ENCODE peak calls at places on chromosomes 1 and 21, in nine cellular contexts. One of them, this sample, is unnamed.

GRCh38 chr1:178417858-178418257 is 78.9 kb downstream of the CLEC20A start:
- DNase-seq in breast epithelium: no peak
- DNase-seq in thoracic aorta: no peak
- DNase-seq in psoas muscle: no peak
- DNase-seq in GM12864: no peak
- DNase-seq in fibroblast of the aortic adventitia: peak
- DNase-seq in tibial artery: no peak
- DNase-seq in epithelial cell of esophagus: peak
- DNase-seq in cardiac fibroblast: peak
- DNase-seq in this sample: no peak

GRCh38 chr1:67135354-67135753 is 584 bp upstream of the C1orf141 start:
- DNase-seq in cardiac fibroblast: peak
- DNase-seq in epithelial cell of esophagus: peak
- DNase-seq in tibial artery: no peak
- DNase-seq in psoas muscle: no peak
- DNase-seq in breast epithelium: no peak
- DNase-seq in fibroblast of the aortic adventitia: peak
- DNase-seq in thoracic aorta: no peak
- DNase-seq in GM12864: no peak
- DNase-seq in this sample: no peak

GRCh38 chr1:10768552-10768951 is 27.9 kb downstream of the CASZ1 start:
- DNase-seq in psoas muscle: peak
- DNase-seq in cardiac fibroblast: no peak
- DNase-seq in fibroblast of the aortic adventitia: no peak
- DNase-seq in breast epithelium: no peak
- DNase-seq in tibial artery: no peak
- DNase-seq in GM12864: no peak
- DNase-seq in epithelial cell of esophagus: no peak
- DNase-seq in thoracic aorta: no peak
- DNase-seq in this sample: no peak

GRCh38 chr1:6348511-6349191 is 44.9 kb downstream of the ACOT7 start:
- DNase-seq in epithelial cell of esophagus: peak
- DNase-seq in GM12864: no peak
- DNase-seq in cardiac fibroblast: peak
- DNase-seq in tibial artery: no peak
- DNase-seq in fibroblast of the aortic adventitia: peak
- DNase-seq in psoas muscle: peak
- DNase-seq in breast epithelium: peak
- DNase-seq in thoracic aorta: no peak
- DNase-seq in this sample: no peak

GRCh38 chr1:34602907-34603306 is 151.9 kb upstream of the GJB5 start:
- DNase-seq in thoracic aorta: no peak
- DNase-seq in GM12864: no peak
- DNase-seq in tibial artery: no peak
- DNase-seq in epithelial cell of esophagus: no peak
- DNase-seq in cardiac fibroblast: no peak
- DNase-seq in psoas muscle: no peak
- DNase-seq in fibroblast of the aortic adventitia: no peak
- DNase-seq in breast epithelium: no peak
- DNase-seq in this sample: no peak

GRCh38 chr1:236458991-236459390 is 64.8 kb upstream of the LGALS8 start:
- DNase-seq in fibroblast of the aortic adventitia: no peak
- DNase-seq in psoas muscle: no peak
- DNase-seq in cardiac fibroblast: no peak
- DNase-seq in tibial artery: no peak
- DNase-seq in thoracic aorta: no peak
- DNase-seq in breast epithelium: no peak
- DNase-seq in GM12864: no peak
- DNase-seq in epithelial cell of esophagus: no peak
- DNase-seq in this sample: no peak

GRCh38 chr21:17848228-17848627 is 29.1 kb upstream of the C21orf91 start:
- DNase-seq in psoas muscle: no peak
- DNase-seq in thoracic aorta: no peak
- DNase-seq in epithelial cell of esophagus: peak
- DNase-seq in fibroblast of the aortic adventitia: peak
- DNase-seq in cardiac fibroblast: peak
- DNase-seq in GM12864: peak
- DNase-seq in tibial artery: peak
- DNase-seq in breast epithelium: peak
- DNase-seq in this sample: peak

GRCh38 chr1:213201380-213202155 is 150.5 kb downstream of the RPS6KC1 start:
- DNase-seq in fibroblast of the aortic adventitia: no peak
- DNase-seq in epithelial cell of esophagus: peak
- DNase-seq in psoas muscle: no peak
- DNase-seq in cardiac fibroblast: peak
- DNase-seq in tibial artery: no peak
- DNase-seq in breast epithelium: no peak
- DNase-seq in thoracic aorta: no peak
- DNase-seq in GM12864: no peak
- DNase-seq in this sample: no peak

GRCh38 chr1:43711049-43711448 is 3.7 kb downstream of the ST3GAL3 start:
- DNase-seq in GM12864: no peak
- DNase-seq in fibroblast of the aortic adventitia: peak
- DNase-seq in breast epithelium: no peak
- DNase-seq in tibial artery: no peak
- DNase-seq in psoas muscle: no peak
- DNase-seq in thoracic aorta: no peak
- DNase-seq in cardiac fibroblast: peak
- DNase-seq in epithelial cell of esophagus: peak
- DNase-seq in this sample: no peak

GRCh38 chr1:183069562-183070216 is 46.5 kb downstream of the LAMC1 start:
- DNase-seq in tibial artery: no peak
- DNase-seq in breast epithelium: no peak
- DNase-seq in cardiac fibroblast: no peak
- DNase-seq in psoas muscle: no peak
- DNase-seq in thoracic aorta: no peak
- DNase-seq in epithelial cell of esophagus: peak
- DNase-seq in fibroblast of the aortic adventitia: no peak
- DNase-seq in GM12864: no peak
- DNase-seq in this sample: no peak

GRCh38 chr1:186849271-186849671 is 20.5 kb downstream of the PLA2G4A start:
- DNase-seq in GM12864: peak
- DNase-seq in cardiac fibroblast: no peak
- DNase-seq in psoas muscle: no peak
- DNase-seq in breast epithelium: no peak
- DNase-seq in tibial artery: no peak
- DNase-seq in fibroblast of the aortic adventitia: no peak
- DNase-seq in epithelial cell of esophagus: no peak
- DNase-seq in thoracic aorta: no peak
- DNase-seq in this sample: no peak

GRCh38 chr1:47712596-47713299 is 274.9 kb downstream of the FOXD2 start:
- DNase-seq in psoas muscle: no peak
- DNase-seq in tibial artery: no peak
- DNase-seq in epithelial cell of esophagus: no peak
- DNase-seq in cardiac fibroblast: no peak
- DNase-seq in thoracic aorta: no peak
- DNase-seq in fibroblast of the aortic adventitia: no peak
- DNase-seq in breast epithelium: no peak
- DNase-seq in GM12864: no peak
- DNase-seq in this sample: no peak

GRCh38 chr21:42532466-42533181 is 19.0 kb downstream of the SLC37A1 start:
- DNase-seq in GM12864: no peak
- DNase-seq in breast epithelium: no peak
- DNase-seq in epithelial cell of esophagus: no peak
- DNase-seq in psoas muscle: peak
- DNase-seq in cardiac fibroblast: no peak
- DNase-seq in tibial artery: peak
- DNase-seq in thoracic aorta: peak
- DNase-seq in fibroblast of the aortic adventitia: no peak
- DNase-seq in this sample: no peak

GRCh38 chr1:10724052-10724494 is 72.4 kb downstream of the CASZ1 start:
- DNase-seq in fibroblast of the aortic adventitia: peak
- DNase-seq in tibial artery: peak
- DNase-seq in cardiac fibroblast: peak
- DNase-seq in psoas muscle: peak
- DNase-seq in breast epithelium: peak
- DNase-seq in GM12864: no peak
- DNase-seq in epithelial cell of esophagus: peak
- DNase-seq in thoracic aorta: no peak
- DNase-seq in this sample: no peak

GRCh38 chr1:176949033-176949662 is 215.4 kb downstream of the ASTN1 start:
- DNase-seq in epithelial cell of esophagus: peak
- DNase-seq in thoracic aorta: no peak
- DNase-seq in cardiac fibroblast: peak
- DNase-seq in tibial artery: no peak
- DNase-seq in breast epithelium: no peak
- DNase-seq in psoas muscle: peak
- DNase-seq in GM12864: peak
- DNase-seq in fibroblast of the aortic adventitia: peak
- DNase-seq in this sample: peak

GRCh38 chr1:210292276-210292851 is 36.3 kb upstream of the HHAT start:
- DNase-seq in thoracic aorta: no peak
- DNase-seq in breast epithelium: peak
- DNase-seq in psoas muscle: peak
- DNase-seq in cardiac fibroblast: peak
- DNase-seq in GM12864: no peak
- DNase-seq in fibroblast of the aortic adventitia: no peak
- DNase-seq in tibial artery: peak
- DNase-seq in epithelial cell of esophagus: no peak
- DNase-seq in this sample: peak

GRCh38 chr1:169129109-169129789 is 22.8 kb downstream of the ATP1B1 start:
- DNase-seq in GM12864: no peak
- DNase-seq in tibial artery: no peak
- DNase-seq in psoas muscle: no peak
- DNase-seq in fibroblast of the aortic adventitia: no peak
- DNase-seq in breast epithelium: no peak
- DNase-seq in thoracic aorta: no peak
- DNase-seq in epithelial cell of esophagus: peak
- DNase-seq in cardiac fibroblast: no peak
- DNase-seq in this sample: no peak

GRCh38 chr21:42424848-42425602 is 21.3 kb downstream of the UBASH3A start:
- DNase-seq in breast epithelium: no peak
- DNase-seq in GM12864: no peak
- DNase-seq in thoracic aorta: no peak
- DNase-seq in tibial artery: no peak
- DNase-seq in cardiac fibroblast: no peak
- DNase-seq in epithelial cell of esophagus: no peak
- DNase-seq in fibroblast of the aortic adventitia: no peak
- DNase-seq in psoas muscle: no peak
- DNase-seq in this sample: no peak

GRCh38 chr1:156608981-156609380 is 7.7 kb upstream of the GPATCH4 start:
- DNase-seq in fibroblast of the aortic adventitia: no peak
- DNase-seq in breast epithelium: no peak
- DNase-seq in GM12864: no peak
- DNase-seq in cardiac fibroblast: no peak
- DNase-seq in thoracic aorta: no peak
- DNase-seq in epithelial cell of esophagus: peak
- DNase-seq in tibial artery: no peak
- DNase-seq in psoas muscle: no peak
- DNase-seq in this sample: peak
- TF ChIP-seq CTCF in fibroblast of the aortic adventitia: peak
- TF ChIP-seq CTCF in breast epithelium: peak
- TF ChIP-seq CTCF in GM12864: peak
- TF ChIP-seq CTCF in cardiac fibroblast: peak
- TF ChIP-seq CTCF in thoracic aorta: no peak
- TF ChIP-seq CTCF in epithelial cell of esophagus: peak
- TF ChIP-seq CTCF in tibial artery: peak
- TF ChIP-seq CTCF in psoas muscle: peak
- TF ChIP-seq CTCF in this sample: peak

GRCh38 chr1:154429118-154429517 is 24.0 kb downstream of the IL6R start:
- DNase-seq in tibial artery: no peak
- DNase-seq in breast epithelium: no peak
- DNase-seq in thoracic aorta: no peak
- DNase-seq in epithelial cell of esophagus: no peak
- DNase-seq in cardiac fibroblast: no peak
- DNase-seq in GM12864: no peak
- DNase-seq in fibroblast of the aortic adventitia: no peak
- DNase-seq in psoas muscle: no peak
- DNase-seq in this sample: no peak
- TF ChIP-seq CTCF in tibial artery: no peak
- TF ChIP-seq CTCF in breast epithelium: no peak
- TF ChIP-seq CTCF in thoracic aorta: no peak
- TF ChIP-seq CTCF in epithelial cell of esophagus: no peak
- TF ChIP-seq CTCF in cardiac fibroblast: no peak
- TF ChIP-seq CTCF in GM12864: no peak
- TF ChIP-seq CTCF in fibroblast of the aortic adventitia: no peak
- TF ChIP-seq CTCF in psoas muscle: no peak
- TF ChIP-seq CTCF in this sample: no peak

GRCh38 chr1:25487628-25488027 is 55.8 kb upstream of the LDLRAP1 start:
- DNase-seq in tibial artery: no peak
- DNase-seq in psoas muscle: no peak
- DNase-seq in fibroblast of the aortic adventitia: no peak
- DNase-seq in breast epithelium: no peak
- DNase-seq in GM12864: no peak
- DNase-seq in epithelial cell of esophagus: no peak
- DNase-seq in thoracic aorta: no peak
- DNase-seq in cardiac fibroblast: no peak
- DNase-seq in this sample: no peak

GRCh38 chr1:25484533-25484932 is 53.8 kb downstream of the MACO1 start:
- DNase-seq in psoas muscle: no peak
- DNase-seq in thoracic aorta: no peak
- DNase-seq in breast epithelium: no peak
- DNase-seq in fibroblast of the aortic adventitia: no peak
- DNase-seq in cardiac fibroblast: no peak
- DNase-seq in epithelial cell of esophagus: no peak
- DNase-seq in GM12864: no peak
- DNase-seq in tibial artery: no peak
- DNase-seq in this sample: no peak

GRCh38 chr1:25484096-25484495 is 53.4 kb downstream of the MACO1 start:
- DNase-seq in thoracic aorta: no peak
- DNase-seq in GM12864: no peak
- DNase-seq in tibial artery: peak
- DNase-seq in psoas muscle: peak
- DNase-seq in cardiac fibroblast: no peak
- DNase-seq in epithelial cell of esophagus: no peak
- DNase-seq in fibroblast of the aortic adventitia: no peak
- DNase-seq in breast epithelium: peak
- DNase-seq in this sample: no peak

GRCh38 chr1:25485536-25486235 is 55.0 kb downstream of the MACO1 start:
- DNase-seq in cardiac fibroblast: no peak
- DNase-seq in thoracic aorta: no peak
- DNase-seq in epithelial cell of esophagus: no peak
- DNase-seq in fibroblast of the aortic adventitia: no peak
- DNase-seq in psoas muscle: no peak
- DNase-seq in breast epithelium: no peak
- DNase-seq in GM12864: no peak
- DNase-seq in tibial artery: no peak
- DNase-seq in this sample: no peak

GRCh38 chr1:25486602-25487001 is 55.9 kb downstream of the MACO1 start:
- DNase-seq in breast epithelium: no peak
- DNase-seq in thoracic aorta: no peak
- DNase-seq in cardiac fibroblast: peak
- DNase-seq in GM12864: no peak
- DNase-seq in tibial artery: no peak
- DNase-seq in fibroblast of the aortic adventitia: peak
- DNase-seq in epithelial cell of esophagus: peak
- DNase-seq in psoas muscle: no peak
- DNase-seq in this sample: no peak
- TF ChIP-seq CTCF in breast epithelium: no peak
- TF ChIP-seq CTCF in thoracic aorta: no peak
- TF ChIP-seq CTCF in cardiac fibroblast: peak
- TF ChIP-seq CTCF in GM12864: no peak
- TF ChIP-seq CTCF in tibial artery: no peak
- TF ChIP-seq CTCF in fibroblast of the aortic adventitia: peak
- TF ChIP-seq CTCF in epithelial cell of esophagus: no peak
- TF ChIP-seq CTCF in psoas muscle: no peak
- TF ChIP-seq CTCF in this sample: no peak

DNA sequence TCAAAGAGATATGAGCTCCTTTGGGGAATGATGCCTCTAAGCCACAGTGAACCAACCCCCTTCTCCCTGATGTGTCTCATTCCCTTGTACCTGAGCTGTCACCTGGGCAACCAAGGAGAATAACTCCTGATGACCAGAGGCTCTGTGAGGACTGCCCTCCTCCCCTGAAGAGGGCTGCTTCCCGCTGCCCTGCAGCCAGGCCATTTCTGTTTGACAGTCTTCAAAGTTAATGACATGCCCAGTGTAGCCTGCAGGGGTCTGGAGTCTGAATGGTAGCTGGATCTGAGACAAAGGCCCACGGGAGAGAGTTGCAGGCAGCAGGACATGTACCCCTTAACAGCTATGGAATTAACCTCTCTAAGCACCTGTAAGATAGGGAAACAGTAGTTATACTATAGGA is 3.4 kb upstream of the SLFNL1 start:
- DNase-seq in epithelial cell of esophagus: no peak
- DNase-seq in tibial artery: peak
- DNase-seq in breast epithelium: no peak
- DNase-seq in thoracic aorta: no peak
- DNase-seq in psoas muscle: no peak
- DNase-seq in fibroblast of the aortic adventitia: no peak
- DNase-seq in GM12864: no peak
- DNase-seq in cardiac fibroblast: no peak
- DNase-seq in this sample: no peak
- TF ChIP-seq CTCF in epithelial cell of esophagus: no peak
- TF ChIP-seq CTCF in tibial artery: no peak
- TF ChIP-seq CTCF in breast epithelium: no peak
- TF ChIP-seq CTCF in thoracic aorta: no peak
- TF ChIP-seq CTCF in psoas muscle: no peak
- TF ChIP-seq CTCF in fibroblast of the aortic adventitia: no peak
- TF ChIP-seq CTCF in GM12864: no peak
- TF ChIP-seq CTCF in cardiac fibroblast: no peak
- TF ChIP-seq CTCF in this sample: no peak

This sample was measured in GM13976.